ENCODE peak calls at places on chromosomes 13 and 19, in seven cellular contexts. One of them, this sample, is unnamed.

GRCh38 chr19:42352216-42352892 is 26.9 kb downstream of the MEGF8 start:
- DNase-seq in K562: peak; percentile 36
- DNase-seq in H1: no peak
- DNase-seq in HCT116: no peak
- DNase-seq in SK-N-SH: peak; percentile 58
- DNase-seq in HepG2: no peak
- DNase-seq in GM12878: no peak
- DNase-seq in this sample: no peak

GRCh38 chr13:64332048-64332447 is 2898.1 kb downstream of the PCDH9 start:
- DNase-seq in GM12878: no peak
- DNase-seq in H1: no peak
- DNase-seq in HepG2: no peak
- DNase-seq in K562: no peak
- DNase-seq in SK-N-SH: peak; percentile 5
- DNase-seq in HCT116: no peak
- DNase-seq in this sample: no peak

GRCh38 chr19:45051929-45052579 is 13.2 kb downstream of the CLASRP start:
- DNase-seq in HepG2: no peak
- DNase-seq in GM12878: no peak
- DNase-seq in K562: no peak
- DNase-seq in SK-N-SH: no peak
- DNase-seq in HCT116: no peak
- DNase-seq in H1: no peak
- DNase-seq in this sample: no peak

GRCh38 chr13:110307697-110308376 is 753 bp downstream of the COL4A2 start:
- DNase-seq in SK-N-SH: no peak
- DNase-seq in HCT116: no peak
- DNase-seq in HepG2: no peak
- DNase-seq in H1: no peak
- DNase-seq in GM12878: no peak
- DNase-seq in K562: no peak
- DNase-seq in this sample: no peak

GRCh38 chr19:23101241-23101640 is 15.6 kb upstream of the ZNF730 start:
- DNase-seq in HepG2: no peak
- DNase-seq in GM12878: no peak
- DNase-seq in SK-N-SH: no peak
- DNase-seq in HCT116: no peak
- DNase-seq in K562: no peak
- DNase-seq in H1: no peak
- DNase-seq in this sample: no peak

GRCh38 chr19:51094696-51095279 is 12.1 kb upstream of the KLK14 start:
- DNase-seq in GM12878: no peak
- DNase-seq in H1: no peak
- DNase-seq in SK-N-SH: peak; percentile 89
- DNase-seq in HepG2: peak; percentile 13
- DNase-seq in K562: peak; percentile 56
- DNase-seq in HCT116: no peak
- DNase-seq in this sample: no peak

GRCh38 chr13:51557423-51557822 is 26.8 kb upstream of the WDFY2 start:
- DNase-seq in HCT116: no peak
- DNase-seq in GM12878: no peak
- DNase-seq in SK-N-SH: no peak
- DNase-seq in K562: no peak
- DNase-seq in HepG2: no peak
- DNase-seq in H1: no peak
- DNase-seq in this sample: no peak

GRCh38 chr19:46697142-46697960 is 19.6 kb downstream of the PRKD2 start:
- DNase-seq in HCT116: peak; percentile 80
- DNase-seq in HepG2: no peak
- DNase-seq in SK-N-SH: peak; percentile 72
- DNase-seq in GM12878: no peak
- DNase-seq in H1: peak; percentile 96
- DNase-seq in K562: peak; percentile 99
- DNase-seq in this sample: peak; percentile 90

GRCh38 chr13:112444416-112445399 is 68.6 kb downstream of the SPACA7 start:
- DNase-seq in HepG2: no peak
- DNase-seq in HCT116: no peak
- DNase-seq in K562: no peak
- DNase-seq in SK-N-SH: no peak
- DNase-seq in H1: no peak
- DNase-seq in GM12878: no peak
- DNase-seq in this sample: no peak

GRCh38 chr13:36431204-36432105 is 840 bp upstream of the CCNA1 start:
- DNase-seq in K562: no peak
- DNase-seq in SK-N-SH: no peak
- DNase-seq in GM12878: no peak
- DNase-seq in H1: no peak
- DNase-seq in HCT116: no peak
- DNase-seq in HepG2: no peak
- DNase-seq in this sample: no peak

GRCh38 chr13:26340812-26341211 is 86.9 kb downstream of the CDK8 start:
- DNase-seq in K562: no peak
- DNase-seq in HCT116: no peak
- DNase-seq in H1: no peak
- DNase-seq in SK-N-SH: no peak
- DNase-seq in GM12878: no peak
- DNase-seq in HepG2: no peak
- DNase-seq in this sample: no peak

GRCh38 chr19:41939861-41940442 is 11.7 kb upstream of the ERFL start:
- DNase-seq in HCT116: no peak
- DNase-seq in SK-N-SH: peak; percentile 87
- DNase-seq in HepG2: no peak
- DNase-seq in K562: peak; percentile 73
- DNase-seq in H1: no peak
- DNase-seq in GM12878: no peak
- DNase-seq in this sample: no peak

GRCh38 chr13:41130356-41130755 is 2.2 kb downstream of the KBTBD6 start:
- DNase-seq in HepG2: no peak
- DNase-seq in SK-N-SH: no peak
- DNase-seq in GM12878: no peak
- DNase-seq in H1: no peak
- DNase-seq in HCT116: no peak
- DNase-seq in K562: peak; percentile 48
- DNase-seq in this sample: no peak

GRCh38 chr13:33677215-33677614 is 140.7 kb upstream of the RFC3 start:
- DNase-seq in K562: no peak
- DNase-seq in SK-N-SH: no peak
- DNase-seq in HCT116: no peak
- DNase-seq in HepG2: no peak
- DNase-seq in H1: no peak
- DNase-seq in GM12878: no peak
- DNase-seq in this sample: no peak

GRCh38 chr19:42090687-42091086 is 14.7 kb downstream of the ZNF574 start:
- DNase-seq in HepG2: no peak
- DNase-seq in H1: no peak
- DNase-seq in GM12878: no peak
- DNase-seq in K562: no peak
- DNase-seq in SK-N-SH: no peak
- DNase-seq in HCT116: no peak
- DNase-seq in this sample: no peak

GRCh38 chr19:21566073-21566472 is 60.7 kb downstream of the ZNF429 start:
- DNase-seq in SK-N-SH: no peak
- DNase-seq in GM12878: no peak
- DNase-seq in HepG2: no peak
- DNase-seq in H1: no peak
- DNase-seq in HCT116: no peak
- DNase-seq in K562: peak; percentile 12
- DNase-seq in this sample: no peak

GRCh38 chr13:64088491-64088890 is 2672.8 kb upstream of the PCDH20 start:
- DNase-seq in K562: no peak
- DNase-seq in H1: no peak
- DNase-seq in SK-N-SH: no peak
- DNase-seq in HepG2: no peak
- DNase-seq in GM12878: no peak
- DNase-seq in HCT116: no peak
- DNase-seq in this sample: no peak

GRCh38 chr19:13839938-13840750 is 36.8 kb upstream of the NANOS3 start:
- DNase-seq in K562: no peak
- DNase-seq in H1: no peak
- DNase-seq in HepG2: no peak
- DNase-seq in HCT116: no peak
- DNase-seq in GM12878: no peak
- DNase-seq in SK-N-SH: no peak
- DNase-seq in this sample: no peak

GRCh38 chr19:48918801-48919247 is 14.7 kb upstream of the DHDH start:
- DNase-seq in HepG2: no peak
- DNase-seq in GM12878: no peak
- DNase-seq in HCT116: no peak
- DNase-seq in K562: peak; percentile 81
- DNase-seq in H1: peak; percentile 47
- DNase-seq in SK-N-SH: peak; percentile 75
- DNase-seq in this sample: no peak

GRCh38 chr19:54115071-54116063 is at the start of the genes PRPF31 and TFPT:
- DNase-seq in SK-N-SH: peak; percentile 94
- DNase-seq in HCT116: peak; percentile 97
- DNase-seq in H1: peak; percentile 87
- DNase-seq in HepG2: peak; percentile 96
- DNase-seq in K562: peak; percentile 99
- DNase-seq in GM12878: peak; percentile 95
- DNase-seq in this sample: peak; percentile 93
- H3K9ac ChIP-seq in SK-N-SH: peak within 1 kb of the TSS; percentile 80
- H3K9ac ChIP-seq in HCT116: peak within 1 kb of the TSS; percentile 80
- H3K9ac ChIP-seq in H1: peak within 1 kb of the TSS; percentile 91
- H3K9ac ChIP-seq in HepG2: peak within 1 kb of the TSS; percentile 86
- H3K9ac ChIP-seq in K562: peak within 1 kb of the TSS; percentile 93
- H3K9ac ChIP-seq in GM12878: peak within 1 kb of the TSS; percentile 93
- H3K9ac ChIP-seq in this sample: peak within 1 kb of the TSS; percentile 91

GRCh38 chr13:44921478-44921877 is 67.8 kb downstream of the NUFIP1 start:
- DNase-seq in GM12878: no peak
- DNase-seq in SK-N-SH: no peak
- DNase-seq in H1: no peak
- DNase-seq in HCT116: no peak
- DNase-seq in HepG2: peak; percentile 72
- DNase-seq in K562: no peak
- DNase-seq in this sample: no peak

GRCh38 chr13:44918323-44919102 is 70.8 kb downstream of the NUFIP1 start:
- DNase-seq in SK-N-SH: peak; percentile 83
- DNase-seq in HepG2: peak; percentile 88
- DNase-seq in HCT116: peak; percentile 86
- DNase-seq in GM12878: no peak
- DNase-seq in H1: peak; percentile 79
- DNase-seq in K562: peak; percentile 87
- DNase-seq in this sample: peak; percentile 77

GRCh38 chr13:44919103-44919804 is 70.0 kb downstream of the NUFIP1 start:
- DNase-seq in GM12878: no peak
- DNase-seq in K562: no peak
- DNase-seq in HepG2: no peak
- DNase-seq in H1: no peak
- DNase-seq in HCT116: no peak
- DNase-seq in SK-N-SH: no peak
- DNase-seq in this sample: no peak

GRCh38 chr13:44920013-44920412 is 69.3 kb downstream of the NUFIP1 start:
- DNase-seq in HCT116: peak; percentile 7
- DNase-seq in K562: no peak
- DNase-seq in GM12878: no peak
- DNase-seq in SK-N-SH: no peak
- DNase-seq in HepG2: no peak
- DNase-seq in H1: no peak
- DNase-seq in this sample: no peak

DNA sequence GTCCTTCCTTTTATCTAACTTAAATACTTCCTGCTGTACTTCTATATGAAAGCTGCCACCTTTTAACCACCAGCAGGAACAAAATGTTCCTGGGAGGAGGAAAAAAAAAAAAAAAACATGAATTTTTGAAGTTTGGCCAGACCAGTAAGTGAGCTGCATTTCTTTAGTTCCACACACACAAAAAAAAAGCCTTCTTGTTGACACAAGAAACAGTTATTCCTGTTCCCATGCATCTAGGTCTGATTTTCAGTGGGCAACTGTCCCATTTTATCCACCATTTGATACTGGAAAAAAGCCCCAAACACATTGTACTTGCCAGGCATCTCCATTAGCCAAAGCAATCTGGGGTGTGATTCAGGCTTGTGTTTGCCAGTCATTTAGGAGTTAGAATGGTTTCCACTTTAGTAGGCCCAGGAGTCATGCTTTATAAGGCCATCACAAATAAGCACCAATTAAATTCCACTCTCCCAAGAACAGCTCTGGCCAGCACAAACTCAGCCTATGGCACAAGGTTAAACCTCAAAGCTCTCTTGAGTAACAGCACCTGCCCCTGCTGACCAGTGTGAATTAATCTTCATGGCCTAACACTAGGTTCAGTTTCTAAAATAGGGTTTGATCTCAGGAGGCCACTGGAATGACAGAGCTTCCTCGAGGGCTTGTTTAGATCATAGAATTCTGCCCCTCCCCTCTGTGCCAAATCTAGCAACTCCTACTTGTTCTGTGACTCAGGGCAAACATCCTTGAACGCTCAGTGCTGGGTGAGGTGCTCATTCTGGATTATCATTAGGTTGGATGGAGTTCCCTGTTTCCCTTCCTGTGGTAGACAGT is 67.1 kb downstream of the NUFIP1 start:
- DNase-seq in GM12878: no peak
- DNase-seq in HepG2: peak; percentile 81
- DNase-seq in K562: no peak
- DNase-seq in SK-N-SH: no peak
- DNase-seq in H1: no peak
- DNase-seq in HCT116: peak; percentile 29
- DNase-seq in this sample: no peak
- H3K4me3 ChIP-seq in GM12878: no peak overlapping the region
- H3K4me3 ChIP-seq in HepG2: peak overlapping the region; percentile 68
- H3K4me3 ChIP-seq in K562: no peak overlapping the region
- H3K4me3 ChIP-seq in SK-N-SH: no peak overlapping the region
- H3K4me3 ChIP-seq in H1: no peak overlapping the region
- H3K4me3 ChIP-seq in HCT116: no peak overlapping the region
- H3K4me3 ChIP-seq in this sample: no peak overlapping the region

GRCh38 chr19:4452230-4452990 is 5.2 kb downstream of the UBXN6 start:
- DNase-seq in HepG2: no peak
- DNase-seq in K562: no peak
- DNase-seq in GM12878: no peak
- DNase-seq in H1: no peak
- DNase-seq in HCT116: no peak
- DNase-seq in SK-N-SH: peak; percentile 33
- DNase-seq in this sample: no peak
- TF ChIP-seq YY1 in HepG2: no peak
- TF ChIP-seq YY1 in K562: no peak
- TF ChIP-seq YY1 in GM12878: no peak
- TF ChIP-seq YY1 in H1: no peak
- TF ChIP-seq YY1 in HCT116: no peak
- TF ChIP-seq YY1 in SK-N-SH: no peak
- TF ChIP-seq YY1 in this sample: no peak

GRCh38 chr19:11338569-11339253 is 746 bp downstream of the RAB3D start:
- DNase-seq in HCT116: no peak
- DNase-seq in K562: no peak
- DNase-seq in SK-N-SH: peak; percentile 9
- DNase-seq in HepG2: no peak
- DNase-seq in GM12878: no peak
- DNase-seq in H1: no peak
- DNase-seq in this sample: no peak
- H3K9ac ChIP-seq in HCT116: peak overlapping the region; percentile 76
- H3K9ac ChIP-seq in K562: peak overlapping the region; percentile 84
- H3K9ac ChIP-seq in SK-N-SH: peak overlapping the region; percentile 78
- H3K9ac ChIP-seq in HepG2: peak overlapping the region; percentile 61
- H3K9ac ChIP-seq in GM12878: peak overlapping the region; percentile 62
- H3K9ac ChIP-seq in H1: peak overlapping the region; percentile 42
- H3K9ac ChIP-seq in this sample: peak overlapping the region; percentile 86